ENCODE peak calls at places on chromosome 20, in ten cellular contexts. B, M, R, N, D, O, Y, U, Q and Z are unnamed samples.

GRCh38 chr20:53331151-53331973 is 262.3 kb downstream of the ZNF217 start:
- DNase-seq in B (no peak), M (no peak), R (no peak), N (peak), D (no peak), O (peak), Y (no peak), U (no peak), Q (no peak), Z (no peak)

GRCh38 chr20:33864324-33864963 is 53.3 kb downstream of the CHMP4B start:
- DNase-seq in B (no peak), M (no peak), R (no peak), N (no peak), D (no peak), O (no peak), Y (no peak), U (no peak), Q (no peak), Z (no peak)

GRCh38 chr20:35503281-35503680 is 26.2 kb downstream of the C20orf173 start:
- DNase-seq in B (no peak), M (no peak), R (no peak), N (no peak), D (no peak), O (no peak), Y (no peak), U (no peak), Q (no peak), Z (no peak)

GRCh38 chr20:53617791-53618489 is 24.3 kb upstream of the ZNF217 start:
- DNase-seq in B (no peak), M (no peak), R (no peak), N (no peak), D (no peak), O (no peak), Y (no peak), U (no peak), Q (no peak), Z (no peak)

GRCh38 chr20:8020314-8021079 is 936 bp upstream of the TMX4 start:
- DNase-seq in B (no peak), M (no peak), R (no peak), N (peak), D (no peak), O (no peak), Y (no peak), U (no peak), Q (no peak), Z (no peak)

GRCh38 chr20:36468149-36469000 is 72.9 kb upstream of the MYL9 start:
- DNase-seq in B (no peak), M (no peak), R (no peak), N (no peak), D (peak), O (no peak), Y (no peak), U (no peak), Q (no peak), Z (peak)

GRCh38 chr20:41524980-41525613 is 93.1 kb downstream of the CHD6 start:
- DNase-seq in B (peak), M (no peak), R (peak), N (peak), D (peak), O (peak), Y (peak), U (peak), Q (no peak), Z (no peak)

GRCh38 chr20:62064788-62065668 is 653 bp downstream of the TAF4 start:
- DNase-seq in B (no peak), M (no peak), R (no peak), N (no peak), D (no peak), O (no peak), Y (no peak), U (peak), Q (no peak), Z (no peak)

GRCh38 chr20:8073024-8073832 is 53.7 kb upstream of the TMX4 start:
- DNase-seq in B (no peak), M (no peak), R (no peak), N (peak), D (no peak), O (no peak), Y (no peak), U (no peak), Q (no peak), Z (no peak)

GRCh38 chr20:61927193-61927825 is 138.4 kb downstream of the TAF4 start:
- DNase-seq in B (peak), M (no peak), R (no peak), N (no peak), D (no peak), O (no peak), Y (no peak), U (no peak), Q (no peak), Z (no peak)

GRCh38 chr20:38343107-38343797 is 3.0 kb upstream of the LBP start:
- DNase-seq in B (no peak), M (peak), R (peak), N (no peak), D (no peak), O (no peak), Y (peak), U (no peak), Q (no peak), Z (no peak)

GRCh38 chr20:45104786-45105185 is 3.9 kb upstream of the KCNS1 start:
- DNase-seq in B (no peak), M (no peak), R (no peak), N (peak), D (no peak), O (no peak), Y (no peak), U (no peak), Q (no peak), Z (no peak)

GRCh38 chr20:38303908-38304379 is at the start of gene BPI:
- DNase-seq in B (peak), M (no peak), R (no peak), N (no peak), D (no peak), O (no peak), Y (no peak), U (no peak), Q (no peak), Z (no peak)

GRCh38 chr20:2108987-2109386 is 7.4 kb downstream of the STK35 start:
- DNase-seq in B (no peak), M (peak), R (no peak), N (peak), D (no peak), O (no peak), Y (peak), U (no peak), Q (peak), Z (no peak)

GRCh38 chr20:35615667-35616464 is at the start of gene SPAG4:
- DNase-seq in B (peak), M (no peak), R (peak), N (peak), D (no peak), O (peak), Y (peak), U (no peak), Q (peak), Z (peak)

GRCh38 chr20:56916345-56916622 is 287.2 kb downstream of the TFAP2C start:
- DNase-seq in B (no peak), M (no peak), R (no peak), N (no peak), D (no peak), O (no peak), Y (no peak), U (no peak), Q (no peak), Z (no peak)

GRCh38 chr20:62567246-62568044 is 74.9 kb upstream of the SLCO4A1 start:
- DNase-seq in B (no peak), M (no peak), R (no peak), N (no peak), D (no peak), O (no peak), Y (no peak), U (no peak), Q (no peak), Z (no peak)

GRCh38 chr20:23125625-23126191 is 39.6 kb upstream of the CD93 start:
- DNase-seq in B (peak), M (peak), R (no peak), N (no peak), D (no peak), O (no peak), Y (no peak), U (no peak), Q (no peak), Z (no peak)

GRCh38 chr20:17023036-17023435 is 203.8 kb upstream of the PCSK2 start:
- DNase-seq in B (no peak), M (no peak), R (no peak), N (no peak), D (no peak), O (no peak), Y (no peak), U (peak), Q (no peak), Z (no peak)

GRCh38 chr20:2879148-2879547 is 5.9 kb downstream of the PTPRA start:
- DNase-seq in B (no peak), M (peak), R (no peak), N (peak), D (no peak), O (no peak), Y (no peak), U (no peak), Q (no peak), Z (no peak)

GRCh38 chr20:25308671-25309394 is 60.9 kb downstream of the PYGB start:
- DNase-seq in B (peak), M (no peak), R (no peak), N (no peak), D (no peak), O (no peak), Y (no peak), U (no peak), Q (no peak), Z (no peak)

GRCh38 chr20:35992713-35993335 is 24.4 kb downstream of the CNBD2 start:
- DNase-seq in B (no peak), M (no peak), R (no peak), N (peak), D (no peak), O (peak), Y (peak), U (peak), Q (peak), Z (no peak)

GRCh38 chr20:32333988-32334885 is 23.9 kb upstream of the ASXL1 start:
- DNase-seq in B (peak), M (no peak), R (no peak), N (no peak), D (no peak), O (peak), Y (peak), U (no peak), Q (no peak), Z (no peak)

GRCh38 chr20:16563066-16563806 is 10.0 kb downstream of the KIF16B start:
- DNase-seq in B (no peak), M (no peak), R (no peak), N (no peak), D (no peak), O (no peak), Y (no peak), U (peak), Q (no peak), Z (no peak)

GRCh38 chr20:10357061-10357708 is 76.8 kb downstream of the MKKS start:
- DNase-seq in B (no peak), M (no peak), R (no peak), N (no peak), D (no peak), O (no peak), Y (no peak), U (no peak), Q (no peak), Z (no peak)

GRCh38 chr20:34112600-34113061 is 588 bp upstream of the EIF2S2 start:
- DNase-seq in B (no peak), M (no peak), R (no peak), N (no peak), D (no peak), O (peak), Y (peak), U (peak), Q (peak), Z (no peak)

GRCh38 chr20:33009214-33010132 is 2.0 kb downstream of the BPIFB2 start:
- DNase-seq in B (no peak), M (no peak), R (no peak), N (no peak), D (no peak), O (no peak), Y (no peak), U (no peak), Q (no peak), Z (no peak)

GRCh38 chr20:11772226-11772730 is 145.4 kb upstream of the BTBD3 start:
- DNase-seq in B (no peak), M (no peak), R (no peak), N (no peak), D (no peak), O (no peak), Y (no peak), U (no peak), Q (no peak), Z (no peak)
- H3K4me3 ChIP-seq in B (no peak), M (no peak), R (no peak), N (no peak), D (no peak), O (no peak), Y (no peak), U (no peak), Q (no peak), Z (no peak)

DNA sequence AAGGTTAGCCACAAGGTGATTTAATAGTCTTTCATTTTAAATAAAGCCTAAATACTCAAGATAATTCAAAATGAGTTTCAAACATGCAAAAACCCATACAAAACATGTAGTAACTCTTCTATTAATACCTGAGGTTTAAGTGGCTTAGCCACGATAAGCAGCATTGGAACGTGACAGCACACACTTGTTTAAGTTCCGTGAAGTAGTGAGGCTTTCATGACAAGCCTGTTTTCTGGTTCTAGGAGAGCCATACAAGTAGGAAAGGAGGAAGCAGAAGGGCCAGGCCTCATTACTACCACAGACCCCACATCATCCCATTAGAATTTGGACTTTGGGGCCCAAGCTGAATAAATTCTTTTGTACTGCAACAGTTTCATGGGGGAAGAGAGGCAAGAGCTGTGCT is 54.3 kb upstream of the PRND start:
- DNase-seq in B (no peak), M (no peak), R (no peak), N (peak), D (no peak), O (no peak), Y (no peak), U (no peak), Q (no peak), Z (no peak)
- H3K27ac ChIP-seq in B (no peak), M (no peak), R (peak), N (peak), D (no peak), O (peak), Y (no peak), U (no peak), Q (no peak), Z (no peak)

DNA sequence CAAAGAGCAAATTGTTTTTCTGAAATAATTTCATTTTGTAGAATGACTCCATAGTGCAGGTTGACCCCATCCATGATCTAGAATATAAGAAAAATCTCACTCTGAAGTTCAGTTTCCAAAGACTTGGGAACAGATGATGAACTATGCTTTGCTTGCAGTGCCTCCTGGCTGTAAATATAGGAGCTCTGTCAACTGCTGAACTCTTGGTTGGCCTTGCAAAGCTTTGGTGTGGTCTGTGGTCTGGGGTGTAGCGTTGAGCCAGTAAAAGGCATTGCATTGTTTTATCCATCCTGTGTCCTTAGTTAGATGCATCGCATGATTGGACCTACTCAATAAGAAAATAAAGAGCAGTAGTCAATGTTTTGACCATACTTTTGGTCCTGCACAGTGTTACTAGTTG is 104.0 kb downstream of the PLCB4 start:
- DNase-seq in B (no peak), M (no peak), R (no peak), N (no peak), D (no peak), O (no peak), Y (no peak), U (no peak), Q (no peak), Z (no peak)
- TF ChIP-seq CTCF in B (no peak), M (no peak), R (no peak), N (no peak), D (no peak), O (peak), Y (no peak), U (peak), Q (no peak), Z (no peak)

GRCh38 chr20:31322504-31322903 is 14.1 kb upstream of the DEFB116 start:
- DNase-seq in B (no peak), M (no peak), R (no peak), N (no peak), D (no peak), O (no peak), Y (no peak), U (no peak), Q (no peak), Z (no peak)
- H3K4me3 ChIP-seq in B (no peak), M (no peak), R (no peak), N (no peak), D (no peak), O (no peak), Y (no peak), U (no peak), Q (no peak), Z (no peak)

GRCh38 chr20:64163776-64164122 is 503 bp upstream of the MYT1 start:
- DNase-seq in B (no peak), M (no peak), R (no peak), N (no peak), D (no peak), O (no peak), Y (no peak), U (no peak), Q (no peak), Z (no peak)

GRCh38 chr20:64161595-64162238 is 2.5 kb upstream of the MYT1 start:
- DNase-seq in B (peak), M (no peak), R (no peak), N (peak), D (no peak), O (peak), Y (no peak), U (peak), Q (peak), Z (no peak)

GRCh38 chr20:64164123-64164836 is at the start of gene MYT1:
- DNase-seq in B (no peak), M (no peak), R (no peak), N (no peak), D (no peak), O (no peak), Y (no peak), U (no peak), Q (no peak), Z (no peak)

GRCh38 chr20:64160536-64161495 is 3.4 kb upstream of the MYT1 start:
- DNase-seq in B (peak), M (no peak), R (no peak), N (no peak), D (no peak), O (no peak), Y (no peak), U (peak), Q (no peak), Z (no peak)

GRCh38 chr20:64162239-64162621 is 2.0 kb upstream of the MYT1 start:
- DNase-seq in B (no peak), M (no peak), R (no peak), N (no peak), D (no peak), O (no peak), Y (no peak), U (no peak), Q (no peak), Z (no peak)
- H3K27ac ChIP-seq in B (no peak), M (no peak), R (no peak), N (no peak), D (no peak), O (no peak), Y (no peak), U (no peak), Q (no peak), Z (no peak)

DNA sequence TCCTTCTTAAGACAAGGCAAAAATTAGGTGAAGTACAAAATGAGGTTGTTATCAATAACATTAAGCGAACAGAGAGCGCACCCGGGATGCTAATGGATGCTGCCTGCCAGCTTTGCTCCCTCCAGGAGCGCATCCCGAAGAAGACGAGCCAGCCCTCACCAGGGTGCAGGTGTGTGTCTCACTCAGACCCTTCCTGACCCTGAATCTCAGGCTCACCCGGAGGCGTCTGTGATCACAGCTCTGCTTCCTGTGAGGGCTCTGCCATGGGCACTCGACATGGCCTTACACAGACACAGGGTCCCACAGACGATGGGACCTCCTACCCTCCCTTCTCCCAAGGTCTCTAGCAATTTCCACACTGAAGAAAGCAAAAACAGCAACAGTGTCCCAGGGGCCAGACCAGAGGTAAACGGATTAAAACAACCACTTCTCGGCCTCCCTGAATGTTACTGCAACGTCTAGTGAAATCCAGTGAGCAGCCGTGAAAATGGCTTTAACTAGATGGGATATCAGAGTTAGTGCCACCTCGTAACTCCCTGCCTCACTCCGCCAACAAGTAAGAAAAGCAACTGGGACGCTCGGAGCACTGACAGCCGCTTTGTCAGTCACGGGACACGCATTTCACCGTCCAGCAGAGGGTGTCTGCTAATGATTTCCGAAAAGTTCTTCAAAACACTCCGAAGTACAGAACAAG is 11.7 kb downstream of the ZBTB46 start:
- DNase-seq in B (no peak), M (no peak), R (no peak), N (no peak), D (no peak), O (no peak), Y (peak), U (no peak), Q (peak), Z (no peak)
- TF ChIP-seq CTCF in B (peak), M (peak), R (peak), N (no peak), D (no peak), O (peak), Y (peak), U (peak), Q (peak), Z (no peak)

DNA sequence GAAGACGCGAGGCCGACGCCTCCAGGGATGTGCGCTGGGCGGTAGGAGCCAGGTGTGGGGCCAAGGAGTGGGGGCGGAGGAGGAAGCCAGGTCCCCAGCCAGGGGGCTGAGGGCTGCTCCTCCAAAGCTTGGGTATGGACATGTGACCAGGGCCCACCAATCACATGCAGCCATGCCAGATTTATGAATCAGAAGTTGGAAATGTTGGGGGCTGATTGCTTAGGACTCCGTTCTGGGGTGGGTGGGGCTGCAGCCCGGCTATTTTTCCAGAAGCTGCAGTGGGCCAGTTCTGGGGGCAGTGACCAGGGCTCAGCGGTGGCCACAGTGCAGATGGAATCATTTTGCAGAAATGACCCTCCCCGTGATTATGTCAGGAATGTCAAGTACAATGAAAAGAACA is 96.0 kb downstream of the CEBPB start:
- DNase-seq in B (no peak), M (no peak), R (peak), N (peak), D (no peak), O (peak), Y (peak), U (no peak), Q (peak), Z (peak)
- H3K4me3 ChIP-seq in B (no peak), M (no peak), R (no peak), N (no peak), D (peak), O (peak), Y (no peak), U (no peak), Q (peak), Z (peak)